ENCODE peak calls at places on chromosomes 11 and 22, in four cellular contexts. D is naive thymus-derived CD4-positive, alpha-beta T cell; V is gastrocnemius medialis; F is heart left ventricle. H is an unnamed sample. For H3K4me1, the result is how much of the 10 kb centered on the place peaks cover.

GRCh38 chr11:126149759-126150236 is 61.7 kb downstream of the RPUSD4 start:
- DNase-seq in D (no peak), V (no peak), F (no peak), H (no peak)

GRCh38 chr11:35185696-35186095 is 46.7 kb downstream of the CD44 start:
- DNase-seq in D (no peak), V (no peak), F (no peak), H (no peak)

GRCh38 chr11:2860636-2861035 is 24.9 kb downstream of the CDKN1C start:
- DNase-seq in D (no peak), V (no peak), F (no peak), H (no peak)

GRCh38 chr22:49020314-49020713 is 807.4 kb downstream of the BRD1 start:
- DNase-seq in D (no peak), V (no peak), F (no peak), H (peak)

GRCh38 chr22:49969751-49970527 is 9.4 kb downstream of the PIM3 start:
- DNase-seq in D (no peak), V (peak), F (no peak), H (peak)

GRCh38 chr11:122163420-122163819 is 47.4 kb upstream of the BLID start:
- DNase-seq in D (no peak), V (no peak), F (no peak), H (no peak)

GRCh38 chr11:95375881-95376280 is 144.9 kb upstream of the SESN3 start:
- DNase-seq in D (no peak), V (no peak), F (no peak), H (no peak)

GRCh38 chr11:130141561-130142341 is 17.8 kb upstream of the ST14 start:
- DNase-seq in D (no peak), V (no peak), F (no peak), H (no peak)

GRCh38 chr22:43996170-43996980 is 27.7 kb upstream of the PARVB start:
- DNase-seq in D (peak), V (no peak), F (peak), H (peak)

GRCh38 chr11:36273110-36273509 is 16.1 kb downstream of the COMMD9 start:
- DNase-seq in D (no peak), V (no peak), F (no peak), H (no peak)

DNA sequence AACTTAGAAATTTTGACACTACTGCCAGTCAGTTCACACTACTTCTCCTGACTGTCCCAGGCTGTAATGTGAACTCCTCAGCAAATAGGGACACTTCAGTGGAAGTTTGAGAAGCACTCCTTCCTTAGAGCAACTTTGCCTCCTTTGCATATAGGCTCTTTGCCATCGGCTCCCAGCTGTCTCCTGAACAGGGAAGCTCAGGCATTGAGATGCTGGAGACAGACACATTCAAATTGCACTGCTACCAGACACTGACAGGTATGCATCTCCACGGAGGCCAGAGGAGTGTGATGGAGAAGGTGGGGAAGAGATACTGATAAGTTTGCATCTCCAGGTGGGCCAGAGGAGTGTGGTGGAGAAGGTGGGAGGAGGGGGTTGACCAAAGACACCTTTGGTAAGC is 1.4 kb downstream of the TRAPPC4 start:
- DNase-seq in D (no peak), V (no peak), F (no peak), H (no peak)
- H3K4me3 ChIP-seq in D (peak), V (peak), F (peak), H (peak)

DNA sequence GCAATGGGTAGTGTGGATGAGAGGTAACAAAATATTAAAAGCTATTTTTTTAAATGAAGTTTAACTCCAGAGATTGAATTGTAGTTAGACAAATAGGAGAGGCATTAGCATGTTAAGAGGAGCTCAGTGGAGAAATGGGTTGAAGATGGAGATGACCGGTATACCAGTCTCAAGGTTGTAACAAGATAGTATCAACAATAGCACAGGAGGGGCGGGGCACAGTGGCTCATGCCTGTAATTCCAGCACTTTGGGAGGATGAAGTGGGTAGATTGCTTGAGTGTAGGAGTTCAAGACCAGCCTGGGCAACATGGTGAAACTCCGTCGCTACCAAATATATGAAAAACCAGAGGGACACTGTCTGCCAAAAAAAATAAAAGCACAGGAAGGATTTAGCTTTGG is 6.0 kb upstream of the ANKRD42 start:
- DNase-seq in D (no peak), V (no peak), F (no peak), H (no peak)
- H3K27ac ChIP-seq in D (no peak), V (no peak), F (no peak), H (no peak)

DNA sequence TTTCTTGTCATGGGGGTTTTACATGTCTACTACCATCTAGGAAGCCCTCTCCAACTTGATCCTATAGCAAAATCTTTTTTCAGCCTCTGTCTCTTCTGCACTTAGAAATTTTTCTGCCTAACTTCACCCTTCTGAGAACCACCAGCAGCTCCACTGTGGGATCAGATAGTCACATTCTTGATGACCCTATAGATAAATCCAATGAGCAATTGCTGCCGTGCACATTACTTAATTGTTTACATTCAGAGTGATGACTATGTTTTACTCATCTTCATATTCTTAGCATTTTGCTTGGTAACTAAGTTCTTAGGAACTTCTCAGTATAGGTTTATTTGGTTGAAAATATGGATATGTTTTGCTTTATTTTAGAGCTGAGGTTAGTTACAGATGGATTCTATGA is 12.4 kb upstream of the ETS1 start:
- DNase-seq in D (no peak), V (no peak), F (no peak), H (no peak)
- H3K4me1 ChIP-seq in D (under half), V (under half), F (under half), H (under half)

GRCh38 chr11:128551641-128552335 is 35.6 kb downstream of the ETS1 start:
- DNase-seq in D (no peak), V (no peak), F (no peak), H (no peak)
- H3K4me3 ChIP-seq in D (no peak), V (no peak), F (no peak), H (no peak)

DNA sequence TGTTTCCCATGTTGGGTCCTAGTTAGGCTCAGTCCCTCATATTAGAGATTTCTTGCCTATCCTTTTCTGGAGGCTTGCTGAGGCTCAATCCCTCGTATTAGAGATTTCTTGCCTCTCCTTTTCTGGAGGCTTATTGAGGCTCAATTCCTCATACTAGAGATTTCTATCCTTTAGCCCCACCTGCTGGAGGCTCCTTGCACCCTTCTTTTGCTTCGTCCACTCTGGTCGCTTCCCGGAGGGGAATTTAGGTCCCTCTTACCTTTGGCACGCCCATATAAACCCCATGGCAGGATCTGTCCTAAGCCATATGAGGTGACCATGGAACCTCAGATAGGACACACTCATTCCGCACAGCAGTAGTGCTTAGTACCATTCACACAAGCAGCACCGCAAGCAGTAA is 15.9 kb downstream of the CYP2D6 start:
- DNase-seq in D (no peak), V (no peak), F (no peak), H (no peak)
- H3K27ac ChIP-seq in D (no peak), V (no peak), F (no peak), H (no peak)

GRCh38 chr22:45480717-45481116 is 22.0 kb upstream of the FBLN1 start:
- DNase-seq in D (no peak), V (no peak), F (no peak), H (no peak)
- H3K4me1 ChIP-seq in D (under half), V (under half), F (under half), H (under half)

H was measured in psoas muscle.